ENCODE peak calls at places on chromosomes 11 and 22, in seven cellular contexts. E is ACHN, R is EH, C is endothelial cell, K is T-cell, X is hippocampal formation, F is kidney glomerular epithelial cell. L is an unnamed sample.
A peak's percentile ranks its signal among the peaks of the same experiment; 100 is the strongest.

GRCh38 chr11:18253778-18254338 is 5.4 kb upstream of the SAA2 start:
- DNase-seq in K (no peak), C (no peak), R (no peak), X (no peak), E (no peak), F (no peak), L (no peak)

GRCh38 chr11:380996-381395 is 11.7 kb downstream of the B4GALNT4 start:
- DNase-seq in C (no peak), E (no peak), R (no peak), F (no peak), X (no peak), K (no peak), L (no peak)

GRCh38 chr11:46278387-46279173 is 1.1 kb downstream of the CREB3L1 start:
- DNase-seq in F (no peak), R (peak; percentile 78), X (no peak), E (no peak), C (peak; percentile 74), K (peak; percentile 12), L (no peak)

GRCh38 chr11:78325274-78325781 is 92.3 kb downstream of the GAB2 start:
- DNase-seq in C (no peak), K (no peak), R (no peak), X (no peak), F (no peak), E (no peak), L (no peak)

GRCh38 chr11:65854871-65855837 is 2.8 kb downstream of the CFL1 start:
- DNase-seq in X (no peak), K (no peak), F (no peak), E (no peak), C (no peak), R (no peak), L (no peak)

GRCh38 chr22:48180631-48181030 is 1418.2 kb downstream of the TBC1D22A start:
- DNase-seq in F (no peak), X (no peak), R (no peak), C (no peak), E (no peak), K (no peak), L (no peak)

GRCh38 chr11:69774354-69775162 is 583 bp downstream of the FGF4 start:
- DNase-seq in X (no peak), C (no peak), E (no peak), R (no peak), K (no peak), F (no peak), L (no peak)

GRCh38 chr11:446886-447285 is 3.2 kb upstream of the PTDSS2 start:
- DNase-seq in F (no peak), R (no peak), X (no peak), E (no peak), C (no peak), K (no peak), L (no peak)

GRCh38 chr22:23522642-23523251 is 57.3 kb downstream of the IGLL1 start:
- DNase-seq in K (no peak), E (no peak), X (no peak), R (peak; percentile 51), C (no peak), F (no peak), L (no peak)

GRCh38 chr11:2584812-2585565 is 114.8 kb downstream of the KCNQ1OT1 start:
- DNase-seq in F (no peak), C (peak; percentile 2), E (no peak), X (no peak), K (no peak), R (no peak), L (no peak)

GRCh38 chr11:69683764-69684333 is 8.7 kb upstream of the LTO1 start:
- DNase-seq in C (no peak), X (no peak), F (no peak), R (peak; percentile 34), K (no peak), E (peak; percentile 15), L (no peak)

GRCh38 chr22:27283714-27284113 is 517.8 kb downstream of the MN1 start:
- DNase-seq in K (no peak), R (peak; percentile 18), X (no peak), F (no peak), E (no peak), C (no peak), L (no peak)

GRCh38 chr11:23997356-23997755 is 499.5 kb upstream of the LUZP2 start:
- DNase-seq in C (no peak), X (no peak), K (no peak), R (no peak), E (no peak), F (no peak), L (no peak)

GRCh38 chr22:39309881-39310714 is 9.3 kb downstream of the RPL3 start:
- DNase-seq in C (no peak), E (no peak), F (peak; percentile 40), R (peak; percentile 64), K (no peak), X (no peak), L (no peak)

GRCh38 chr11:76371170-76371569 is 9.8 kb downstream of the THAP12 start:
- DNase-seq in F (peak; percentile 7), E (peak; percentile 11), C (no peak), K (no peak), X (no peak), R (peak; percentile 80), L (no peak)

GRCh38 chr11:70942593-70942992 is 309.8 kb downstream of the SHANK2 start:
- DNase-seq in F (no peak), R (no peak), E (peak; percentile 24), C (peak; percentile 33), K (no peak), X (no peak), L (no peak)

GRCh38 chr22:19641254-19641982 is 72.9 kb upstream of the SEPTIN5 start:
- DNase-seq in F (no peak), K (no peak), X (no peak), R (peak; percentile 47), E (no peak), C (peak; percentile 73), L (no peak)

GRCh38 chr11:12827929-12828812 is 153.9 kb downstream of the TEAD1 start:
- DNase-seq in R (peak; percentile 84), F (peak; percentile 72), C (peak; percentile 33), K (no peak), X (peak; percentile 58), E (peak; percentile 62), L (no peak)

GRCh38 chr11:83051760-83052671 is 19.7 kb downstream of the RAB30 start:
- DNase-seq in F (peak; percentile 67), K (no peak), R (peak; percentile 99), X (peak; percentile 26), E (no peak), C (no peak), L (no peak)

GRCh38 chr11:109845437-109845836 is 247.8 kb upstream of the ZC3H12C start:
- DNase-seq in E (no peak), X (no peak), F (no peak), K (no peak), C (no peak), R (peak; percentile 21), L (no peak)

GRCh38 chr11:33893711-33894401 is 2.0 kb upstream of the LMO2 start:
- DNase-seq in K (peak; percentile 50), C (no peak), R (no peak), F (no peak), X (no peak), E (no peak), L (no peak)

L was measured in epithelial cell of proximal tubule.